ENCODE peak calls at places on chromosome 18, in five cellular contexts. K is activated CD4-positive, alpha-beta T cell treated with anti-CD3 and anti-CD28 coated beads, Interleukin-2, amount 50 U/mL, for 24 hours; C is PC-9; Z is stimulated activated CD4-positive, alpha-beta T cell treated with anti-CD3 and anti-CD28 coated beads, Interleukin-4, amount 100 ng/mL, for 48 hours; A is effector CD4-positive, alpha-beta T cell. J is an unnamed sample.

GRCh38 chr18:6412933-6413472 is 1.7 kb downstream of the L3MBTL4 start:
- DNase-seq in A (no peak), Z (no peak), C (no peak), K (no peak), J (no peak)

GRCh38 chr18:3360211-3360610 is 89.8 kb upstream of the TGIF1 start:
- DNase-seq in K (no peak), A (no peak), Z (no peak), C (no peak), J (no peak)

GRCh38 chr18:5475252-5475651 is 68.5 kb downstream of the EPB41L3 start:
- DNase-seq in K (no peak), Z (no peak), A (no peak), C (no peak), J (no peak)

GRCh38 chr18:67232406-67232805 is 284.1 kb downstream of the DSEL start:
- DNase-seq in C (no peak), K (no peak), Z (no peak), A (no peak), J (no peak)

GRCh38 chr18:70377317-70377799 is 88.5 kb downstream of the SOCS6 start:
- DNase-seq in K (no peak), A (no peak), C (no peak), Z (no peak), J (no peak)

GRCh38 chr18:55001625-55002024 is 42.4 kb upstream of the CCDC68 start:
- DNase-seq in K (no peak), Z (no peak), C (peak), A (no peak), J (no peak)

GRCh38 chr18:10353791-10354190 is 100.6 kb upstream of the APCDD1 start:
- DNase-seq in C (peak), K (no peak), A (no peak), Z (no peak), J (no peak)

GRCh38 chr18:59697236-59697932 is at the start of gene CCBE1:
- DNase-seq in Z (peak), C (no peak), K (no peak), A (no peak), J (no peak)

GRCh38 chr18:37335337-37335736 is 230.3 kb downstream of the CELF4 start:
- DNase-seq in A (no peak), K (no peak), C (no peak), Z (no peak), J (no peak)

GRCh38 chr18:49178736-49179135 is 228.0 kb upstream of the SMAD7 start:
- DNase-seq in K (no peak), C (no peak), Z (no peak), A (peak), J (no peak)

GRCh38 chr18:32613821-32614220 is 143.1 kb upstream of the GAREM1 start:
- DNase-seq in A (no peak), Z (no peak), K (no peak), C (no peak), J (no peak)

GRCh38 chr18:61992285-61992684 is 99.5 kb upstream of the RNF152 start:
- DNase-seq in Z (no peak), K (no peak), C (peak), A (no peak), J (no peak)

GRCh38 chr18:58148954-58149471 is 105.0 kb downstream of the NEDD4L start:
- DNase-seq in Z (no peak), A (no peak), C (peak), K (no peak), J (no peak)

GRCh38 chr18:63947051-63947790 is 1.9 kb upstream of the HMSD start:
- DNase-seq in K (no peak), C (no peak), Z (no peak), A (no peak), J (no peak)

GRCh38 chr18:32552421-32553030 is 81.8 kb upstream of the GAREM1 start:
- DNase-seq in A (peak), C (peak), K (peak), Z (peak), J (no peak)

GRCh38 chr18:10062292-10062940 is 148.6 kb downstream of the VAPA start:
- DNase-seq in A (no peak), C (no peak), K (no peak), Z (no peak), J (no peak)

GRCh38 chr18:28357785-28358401 is 181.0 kb upstream of the CDH2 start:
- DNase-seq in Z (no peak), C (no peak), K (no peak), A (no peak), J (no peak)

GRCh38 chr18:13141209-13141608 is 77.4 kb upstream of the LDLRAD4 start:
- DNase-seq in A (no peak), C (no peak), Z (no peak), K (no peak), J (no peak)

GRCh38 chr18:67310826-67311225 is 205.7 kb downstream of the DSEL start:
- DNase-seq in K (no peak), C (peak), A (no peak), Z (no peak), J (no peak)

GRCh38 chr18:37309059-37309458 is 256.5 kb downstream of the CELF4 start:
- DNase-seq in A (no peak), Z (no peak), C (no peak), K (no peak), J (no peak)

GRCh38 chr18:75797046-75797445 is 369.5 kb upstream of the SMIM21 start:
- DNase-seq in K (no peak), Z (no peak), A (no peak), C (no peak), J (no peak)

J was measured in T-helper 22 cell.